ENCODE peak calls at places on chromosomes 7 and 10, in six cellular contexts. One of them, this sample, is unnamed.

GRCh38 chr10:35600193-35600592 is 4.9 kb upstream of the GJD4 start:
- DNase-seq in coronary artery: no peak
- DNase-seq in neural crest cell: no peak
- DNase-seq in nephron progenitor cell: no peak
- DNase-seq in MCF 10A: peak
- DNase-seq in A549: peak
- DNase-seq in this sample: no peak

GRCh38 chr10:117635851-117636250 is 93.3 kb downstream of the EMX2 start:
- DNase-seq in coronary artery: no peak
- DNase-seq in neural crest cell: no peak
- DNase-seq in nephron progenitor cell: no peak
- DNase-seq in MCF 10A: no peak
- DNase-seq in A549: no peak
- DNase-seq in this sample: no peak

GRCh38 chr10:108411181-108411580 is 1246.7 kb upstream of the SORCS1 start:
- DNase-seq in coronary artery: no peak
- DNase-seq in neural crest cell: no peak
- DNase-seq in nephron progenitor cell: no peak
- DNase-seq in MCF 10A: no peak
- DNase-seq in A549: no peak
- DNase-seq in this sample: no peak

GRCh38 chr10:100982916-100983830 is 4.1 kb downstream of the MRPL43 start:
- DNase-seq in coronary artery: peak
- DNase-seq in neural crest cell: no peak
- DNase-seq in nephron progenitor cell: no peak
- DNase-seq in MCF 10A: no peak
- DNase-seq in A549: no peak
- DNase-seq in this sample: no peak

GRCh38 chr7:24965831-24966708 is 13.9 kb downstream of the OSBPL3 start:
- DNase-seq in coronary artery: no peak
- DNase-seq in neural crest cell: no peak
- DNase-seq in nephron progenitor cell: no peak
- DNase-seq in MCF 10A: no peak
- DNase-seq in A549: no peak
- DNase-seq in this sample: no peak

GRCh38 chr10:94402204-94403033 is at the start of gene TBC1D12:
- DNase-seq in coronary artery: peak
- DNase-seq in neural crest cell: peak
- DNase-seq in nephron progenitor cell: peak
- DNase-seq in MCF 10A: peak
- DNase-seq in A549: peak
- DNase-seq in this sample: peak

GRCh38 chr7:91034459-91035368 is 229.5 kb upstream of the FZD1 start:
- DNase-seq in coronary artery: no peak
- DNase-seq in neural crest cell: peak
- DNase-seq in nephron progenitor cell: peak
- DNase-seq in MCF 10A: peak
- DNase-seq in A549: peak
- DNase-seq in this sample: peak

GRCh38 chr7:95434501-95435421 is at the start of gene PON2:
- DNase-seq in coronary artery: peak
- DNase-seq in neural crest cell: peak
- DNase-seq in nephron progenitor cell: peak
- DNase-seq in MCF 10A: peak
- DNase-seq in A549: peak
- DNase-seq in this sample: peak

GRCh38 chr7:136657332-136657942 is 211.0 kb upstream of the CHRM2 start:
- DNase-seq in coronary artery: no peak
- DNase-seq in neural crest cell: no peak
- DNase-seq in nephron progenitor cell: no peak
- DNase-seq in MCF 10A: no peak
- DNase-seq in A549: no peak
- DNase-seq in this sample: no peak

GRCh38 chr10:70445718-70446485 is 4.4 kb upstream of the NODAL start:
- DNase-seq in coronary artery: no peak
- DNase-seq in neural crest cell: no peak
- DNase-seq in nephron progenitor cell: no peak
- DNase-seq in MCF 10A: no peak
- DNase-seq in A549: no peak
- DNase-seq in this sample: no peak

GRCh38 chr10:86585726-86586048 is 64.1 kb upstream of the WAPL start:
- DNase-seq in coronary artery: no peak
- DNase-seq in neural crest cell: no peak
- DNase-seq in nephron progenitor cell: no peak
- DNase-seq in MCF 10A: no peak
- DNase-seq in A549: no peak
- DNase-seq in this sample: no peak
- TF ChIP-seq CTCF in coronary artery: no peak
- TF ChIP-seq CTCF in neural crest cell: peak
- TF ChIP-seq CTCF in nephron progenitor cell: no peak
- TF ChIP-seq CTCF in MCF 10A: no peak
- TF ChIP-seq CTCF in A549: peak
- TF ChIP-seq CTCF in this sample: no peak

GRCh38 chr10:114571316-114571999 is 86.6 kb downstream of the ABLIM1 start:
- DNase-seq in coronary artery: no peak
- DNase-seq in neural crest cell: no peak
- DNase-seq in nephron progenitor cell: no peak
- DNase-seq in MCF 10A: peak
- DNase-seq in A549: no peak
- DNase-seq in this sample: no peak

GRCh38 chr10:114565066-114565465 is 93.0 kb downstream of the ABLIM1 start:
- DNase-seq in coronary artery: no peak
- DNase-seq in neural crest cell: no peak
- DNase-seq in nephron progenitor cell: no peak
- DNase-seq in MCF 10A: no peak
- DNase-seq in A549: no peak
- DNase-seq in this sample: no peak

GRCh38 chr10:114561008-114561523 is 97.0 kb downstream of the ABLIM1 start:
- DNase-seq in coronary artery: no peak
- DNase-seq in neural crest cell: no peak
- DNase-seq in nephron progenitor cell: no peak
- DNase-seq in MCF 10A: no peak
- DNase-seq in A549: no peak
- DNase-seq in this sample: no peak

GRCh38 chr10:114560144-114560543 is 97.9 kb downstream of the ABLIM1 start:
- DNase-seq in coronary artery: no peak
- DNase-seq in neural crest cell: no peak
- DNase-seq in nephron progenitor cell: no peak
- DNase-seq in MCF 10A: no peak
- DNase-seq in A549: no peak
- DNase-seq in this sample: no peak

DNA sequence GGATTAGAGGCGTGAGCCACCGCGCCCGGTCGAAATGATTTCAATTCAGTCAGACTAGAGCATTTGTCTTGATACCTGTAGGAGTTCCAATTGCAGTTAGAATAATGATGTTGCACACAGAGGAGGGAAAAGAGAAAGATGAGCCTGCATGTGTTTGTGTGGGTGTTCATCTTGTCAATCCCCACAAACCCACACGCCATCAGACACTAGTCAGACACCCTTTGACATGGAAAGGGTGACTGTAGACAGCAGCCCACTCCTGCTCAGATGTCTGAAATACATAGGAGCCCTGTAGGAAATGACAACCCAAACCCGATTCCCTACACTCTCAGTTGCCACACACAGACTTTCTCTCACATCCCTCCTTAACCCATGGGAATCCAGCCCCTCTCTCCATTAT is 92.0 kb downstream of the ABLIM1 start:
- DNase-seq in coronary artery: no peak
- DNase-seq in neural crest cell: no peak
- DNase-seq in nephron progenitor cell: no peak
- DNase-seq in MCF 10A: no peak
- DNase-seq in A549: no peak
- DNase-seq in this sample: no peak
- TF ChIP-seq CTCF in coronary artery: no peak
- TF ChIP-seq CTCF in neural crest cell: no peak
- TF ChIP-seq CTCF in nephron progenitor cell: no peak
- TF ChIP-seq CTCF in MCF 10A: no peak
- TF ChIP-seq CTCF in A549: no peak
- TF ChIP-seq CTCF in this sample: no peak

GRCh38 chr10:128859738-128860386 is 607.2 kb upstream of the MGMT start:
- DNase-seq in coronary artery: peak
- DNase-seq in neural crest cell: peak
- DNase-seq in nephron progenitor cell: peak
- DNase-seq in MCF 10A: peak
- DNase-seq in A549: peak
- DNase-seq in this sample: no peak
- TF ChIP-seq CTCF in coronary artery: no peak
- TF ChIP-seq CTCF in neural crest cell: peak
- TF ChIP-seq CTCF in nephron progenitor cell: peak
- TF ChIP-seq CTCF in MCF 10A: peak
- TF ChIP-seq CTCF in A549: peak
- TF ChIP-seq CTCF in this sample: peak

GRCh38 chr10:106387063-106387462 is 777.4 kb downstream of the SORCS1 start:
- DNase-seq in coronary artery: no peak
- DNase-seq in neural crest cell: no peak
- DNase-seq in nephron progenitor cell: no peak
- DNase-seq in MCF 10A: peak
- DNase-seq in A549: no peak
- DNase-seq in this sample: no peak

GRCh38 chr10:106380706-106381105 is 783.8 kb downstream of the SORCS1 start:
- DNase-seq in coronary artery: no peak
- DNase-seq in neural crest cell: no peak
- DNase-seq in nephron progenitor cell: no peak
- DNase-seq in MCF 10A: no peak
- DNase-seq in A549: no peak
- DNase-seq in this sample: no peak

GRCh38 chr10:106384541-106384940 is 780.0 kb downstream of the SORCS1 start:
- DNase-seq in coronary artery: no peak
- DNase-seq in neural crest cell: no peak
- DNase-seq in nephron progenitor cell: no peak
- DNase-seq in MCF 10A: no peak
- DNase-seq in A549: no peak
- DNase-seq in this sample: no peak
- TF ChIP-seq CTCF in coronary artery: no peak
- TF ChIP-seq CTCF in neural crest cell: no peak
- TF ChIP-seq CTCF in nephron progenitor cell: no peak
- TF ChIP-seq CTCF in MCF 10A: no peak
- TF ChIP-seq CTCF in A549: no peak
- TF ChIP-seq CTCF in this sample: no peak

GRCh38 chr10:28300027-28300426 is 2.8 kb downstream of the MPP7 start:
- DNase-seq in coronary artery: no peak
- DNase-seq in neural crest cell: no peak
- DNase-seq in nephron progenitor cell: no peak
- DNase-seq in MCF 10A: no peak
- DNase-seq in A549: no peak
- DNase-seq in this sample: no peak
- TF ChIP-seq CTCF in coronary artery: no peak
- TF ChIP-seq CTCF in neural crest cell: no peak
- TF ChIP-seq CTCF in nephron progenitor cell: no peak
- TF ChIP-seq CTCF in MCF 10A: peak
- TF ChIP-seq CTCF in A549: no peak
- TF ChIP-seq CTCF in this sample: no peak

This sample was measured in progenitor cell of endocrine pancreas.